ENCODE peak calls at places on chromosomes 11 and 22, in six cellular contexts. G is astrocyte, W is AG09309, E is AG04449, Y is iPS DF 6.9, F is thoracic aorta. H is an unnamed sample.

GRCh38 chr11:9362393-9362863 is 22.0 kb upstream of the IPO7 start:
- DNase-seq in Y (no peak), G (no peak), W (no peak), E (no peak), F (no peak), H (no peak)

GRCh38 chr11:66694056-66694410 is 16.3 kb upstream of the RBM4B start:
- DNase-seq in F (no peak), W (no peak), E (no peak), Y (no peak), G (no peak), H (no peak)

GRCh38 chr11:8765294-8765693 is 82.7 kb downstream of the RPL27A start:
- DNase-seq in W (no peak), Y (no peak), E (no peak), F (no peak), G (peak), H (no peak)

GRCh38 chr11:1483445-1483961 is 3.1 kb downstream of the MOB2 start:
- DNase-seq in F (no peak), E (no peak), W (no peak), G (no peak), Y (no peak), H (no peak)

GRCh38 chr22:48863965-48864538 is 963.6 kb downstream of the BRD1 start:
- DNase-seq in Y (no peak), E (no peak), F (no peak), G (no peak), W (no peak), H (peak)

GRCh38 chr11:58567889-58568512 is 7.7 kb downstream of the LPXN start:
- DNase-seq in Y (no peak), F (no peak), E (no peak), G (peak), W (no peak), H (peak)

GRCh38 chr11:134207538-134208239 is 16.1 kb downstream of the NCAPD3 start:
- DNase-seq in Y (no peak), G (no peak), W (no peak), F (no peak), E (no peak), H (no peak)

GRCh38 chr22:38069372-38070249 is 12.4 kb downstream of the PICK1 start:
- DNase-seq in W (peak), G (no peak), F (peak), E (no peak), Y (no peak), H (peak)

GRCh38 chr22:35582861-35583670 is 34.1 kb downstream of the MB start:
- DNase-seq in E (no peak), W (no peak), G (peak), Y (no peak), F (no peak), H (peak)

GRCh38 chr11:455566-456147 is 5.6 kb downstream of the PTDSS2 start:
- DNase-seq in W (no peak), Y (no peak), F (no peak), G (no peak), E (no peak), H (no peak)

GRCh38 chr11:57638005-57638760 is 11.5 kb downstream of the YPEL4 start:
- DNase-seq in E (no peak), F (peak), Y (no peak), W (peak), G (peak), H (peak)

GRCh38 chr11:124069429-124070401 is 28.6 kb upstream of the OR10G7 start:
- DNase-seq in F (no peak), W (peak), Y (peak), E (no peak), G (peak), H (peak)

GRCh38 chr11:75105462-75105925 is 8.8 kb upstream of the OR2AT4 start:
- DNase-seq in F (no peak), Y (peak), W (no peak), G (peak), E (no peak), H (no peak)

GRCh38 chr11:129611661-129612566 is 203.7 kb upstream of the TMEM45B start:
- DNase-seq in E (no peak), W (no peak), Y (no peak), G (peak), F (no peak), H (no peak)

GRCh38 chr11:76667271-76667818 is 3.2 kb downstream of the LRRC32 start:
- DNase-seq in Y (no peak), W (no peak), F (no peak), E (no peak), G (no peak), H (peak)

GRCh38 chr11:76666408-76666807 is 4.1 kb downstream of the LRRC32 start:
- DNase-seq in Y (no peak), G (no peak), E (no peak), F (no peak), W (no peak), H (peak)

GRCh38 chr11:76666830-76667229 is 3.7 kb downstream of the LRRC32 start:
- DNase-seq in E (no peak), Y (no peak), F (no peak), G (no peak), W (no peak), H (no peak)

GRCh38 chr11:76668362-76669155 is 2.0 kb downstream of the LRRC32 start:
- DNase-seq in W (no peak), E (no peak), Y (no peak), G (no peak), F (no peak), H (peak)

GRCh38 chr11:76667856-76668255 is 2.7 kb downstream of the LRRC32 start:
- DNase-seq in F (no peak), E (no peak), G (no peak), Y (no peak), W (no peak), H (no peak)
- H3K4me3 ChIP-seq in F (peak), E (no peak), G (no peak), Y (no peak), W (no peak), H (peak)

GRCh38 chr22:19765477-19766234 is 5.1 kb downstream of the TBX1 start:
- DNase-seq in W (no peak), Y (no peak), E (no peak), G (no peak), F (no peak), H (no peak)
- H3K4me3 ChIP-seq in W (no peak), Y (no peak), E (no peak), G (no peak), F (peak), H (no peak)

GRCh38 chr22:20268350-20269012 is 363 bp upstream of the RTN4R start:
- DNase-seq in Y (no peak), W (no peak), F (no peak), E (no peak), G (no peak), H (peak)
- H3K4me3 ChIP-seq in Y (peak), W (no peak), F (peak), E (no peak), G (no peak), H (peak)

DNA sequence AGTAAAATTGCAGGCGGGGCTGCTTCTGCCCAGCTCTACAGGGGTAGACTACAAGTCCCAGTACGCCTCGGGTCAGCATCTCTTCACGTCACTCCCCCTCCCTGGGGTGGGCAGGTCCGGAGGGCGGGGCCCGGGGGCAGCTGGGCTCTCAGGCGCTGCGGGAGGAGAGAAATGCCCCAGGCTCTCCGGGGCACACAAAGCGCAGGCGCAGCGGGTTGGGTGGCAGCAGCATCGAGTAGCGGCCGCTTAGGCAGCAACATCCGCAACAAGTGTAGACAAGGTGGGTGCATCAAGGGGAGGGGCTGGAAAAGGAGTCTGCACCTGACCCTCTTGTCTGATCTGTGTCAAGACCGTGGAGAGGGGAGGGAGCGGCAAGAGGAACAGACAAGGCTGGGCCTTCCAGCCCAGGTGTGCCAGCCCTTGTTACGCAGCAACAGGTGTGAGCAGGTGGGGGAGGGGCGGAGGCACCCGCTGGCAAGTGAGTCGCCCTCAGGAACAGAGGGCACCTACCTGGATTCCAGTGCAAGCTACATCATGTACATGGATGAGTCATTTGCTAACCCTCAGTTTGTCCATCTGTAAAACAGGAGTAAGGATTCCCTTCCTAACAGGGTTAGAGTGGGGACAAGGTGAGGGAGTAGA is 1.2 kb downstream of the PLEKHB1 start:
- DNase-seq in G (peak), E (no peak), F (peak), W (no peak), Y (no peak), H (peak)
- H3K4me3 ChIP-seq in G (no peak), E (peak), F (peak), W (no peak), Y (peak), H (peak)

GRCh38 chr22:18088825-18089568 is 11.2 kb downstream of the PEX26 start:
- DNase-seq in W (no peak), F (no peak), E (no peak), G (no peak), Y (no peak), H (no peak)
- H3K4me3 ChIP-seq in W (no peak), F (no peak), E (no peak), G (no peak), Y (no peak), H (no peak)

GRCh38 chr22:49928571-49929552 is 10.4 kb downstream of the CRELD2 start:
- DNase-seq in F (no peak), G (no peak), Y (no peak), W (no peak), E (no peak), H (no peak)
- H3K4me3 ChIP-seq in F (no peak), G (no peak), Y (no peak), W (no peak), E (no peak), H (no peak)

GRCh38 chr11:91717169-91717568 is 507.4 kb upstream of the FAT3 start:
- DNase-seq in W (no peak), F (no peak), E (no peak), Y (peak), G (no peak), H (no peak)
- H3K4me3 ChIP-seq in W (no peak), F (no peak), E (no peak), Y (no peak), G (no peak), H (no peak)

GRCh38 chr22:32951807-32952153 is 106.4 kb downstream of the SYN3 start:
- DNase-seq in G (no peak), Y (no peak), W (no peak), E (no peak), F (no peak), H (peak)

GRCh38 chr22:32958021-32958420 is 100.2 kb downstream of the SYN3 start:
- DNase-seq in F (no peak), E (no peak), W (no peak), Y (no peak), G (no peak), H (no peak)

DNA sequence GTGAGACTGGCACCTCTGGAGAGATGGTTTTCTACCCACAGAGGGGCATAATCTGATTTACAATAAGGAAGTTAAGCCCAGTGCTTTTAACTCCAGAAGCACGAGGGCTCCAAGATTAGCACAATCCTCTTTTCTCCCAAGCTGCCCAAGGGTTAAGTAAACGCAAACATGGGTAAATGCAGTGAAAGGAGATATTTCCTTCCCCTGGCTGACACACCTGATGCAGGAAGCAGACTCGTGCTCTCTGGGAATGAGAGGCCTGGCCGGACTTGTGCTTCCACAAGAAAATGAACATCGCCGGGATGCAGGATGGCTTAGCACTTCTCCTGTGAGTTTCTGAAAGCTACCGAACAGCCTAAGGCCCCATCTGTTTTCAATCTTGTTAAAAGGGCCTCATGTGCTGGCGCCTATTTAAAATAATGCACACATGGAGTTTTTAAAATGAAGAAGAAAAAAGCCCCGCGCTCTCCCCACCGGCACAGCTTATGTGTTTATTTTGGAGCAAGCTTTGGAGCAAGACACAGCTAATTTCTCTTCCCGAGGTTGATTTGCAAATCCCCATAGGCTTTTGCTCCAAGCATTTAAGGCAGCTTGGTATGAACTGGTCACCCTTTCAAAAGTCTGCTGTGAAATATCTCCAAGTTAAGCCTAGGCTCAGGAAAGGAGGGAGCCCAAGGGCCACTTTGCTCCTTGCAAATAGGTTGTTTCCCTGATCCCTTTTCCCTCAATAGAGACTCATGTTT is 100.9 kb downstream of the SYN3 start:
- DNase-seq in G (no peak), F (no peak), Y (no peak), E (no peak), W (no peak), H (no peak)
- H3K4me3 ChIP-seq in G (no peak), F (peak), Y (no peak), E (no peak), W (no peak), H (no peak)

H was measured in dorsolateral prefrontal cortex.